ENCODE peak calls at places on chromosomes 6 and 20, in nine cellular contexts. One of them, this sample, is unnamed.

GRCh38 chr6:137927777-137928218 is 60.7 kb downstream of the TNFAIP3 start:
- DNase-seq in NCI-H1436 treated with DMSO at 0.1 percent for 48 hours: no peak
- DNase-seq in left ventricle myocardium superior: no peak
- DNase-seq in BJ: no peak
- DNase-seq in iPS-NIHi11: no peak
- DNase-seq in ELR: peak
- DNase-seq in NCI-H1417: no peak
- DNase-seq in GM13977: peak
- DNase-seq in germinal center: no peak
- DNase-seq in this sample: peak

GRCh38 chr20:3889489-3890409 is 562 bp downstream of the PANK2 start:
- DNase-seq in NCI-H1436 treated with DMSO at 0.1 percent for 48 hours: no peak
- DNase-seq in left ventricle myocardium superior: peak
- DNase-seq in BJ: no peak
- DNase-seq in iPS-NIHi11: peak
- DNase-seq in ELR: peak
- DNase-seq in NCI-H1417: peak
- DNase-seq in GM13977: peak
- DNase-seq in germinal center: peak
- DNase-seq in this sample: peak

GRCh38 chr6:11848852-11849731 is 70.5 kb upstream of the ADTRP start:
- DNase-seq in NCI-H1436 treated with DMSO at 0.1 percent for 48 hours: no peak
- DNase-seq in left ventricle myocardium superior: no peak
- DNase-seq in BJ: no peak
- DNase-seq in iPS-NIHi11: no peak
- DNase-seq in ELR: no peak
- DNase-seq in NCI-H1417: peak
- DNase-seq in GM13977: no peak
- DNase-seq in germinal center: no peak
- DNase-seq in this sample: peak

GRCh38 chr6:150666071-150666470 is 66.4 kb downstream of the PLEKHG1 start:
- DNase-seq in NCI-H1436 treated with DMSO at 0.1 percent for 48 hours: no peak
- DNase-seq in left ventricle myocardium superior: no peak
- DNase-seq in BJ: no peak
- DNase-seq in iPS-NIHi11: no peak
- DNase-seq in ELR: no peak
- DNase-seq in NCI-H1417: no peak
- DNase-seq in GM13977: no peak
- DNase-seq in germinal center: no peak
- DNase-seq in this sample: no peak

GRCh38 chr6:125287718-125288117 is 14.0 kb downstream of the HDDC2 start:
- DNase-seq in NCI-H1436 treated with DMSO at 0.1 percent for 48 hours: no peak
- DNase-seq in left ventricle myocardium superior: no peak
- DNase-seq in BJ: no peak
- DNase-seq in iPS-NIHi11: peak
- DNase-seq in ELR: no peak
- DNase-seq in NCI-H1417: no peak
- DNase-seq in GM13977: no peak
- DNase-seq in germinal center: no peak
- DNase-seq in this sample: no peak

GRCh38 chr6:27157461-27158315 is 89.8 kb upstream of the PRSS16 start:
- DNase-seq in NCI-H1436 treated with DMSO at 0.1 percent for 48 hours: peak
- DNase-seq in left ventricle myocardium superior: peak
- DNase-seq in BJ: no peak
- DNase-seq in iPS-NIHi11: peak
- DNase-seq in ELR: peak
- DNase-seq in NCI-H1417: peak
- DNase-seq in GM13977: no peak
- DNase-seq in germinal center: peak
- DNase-seq in this sample: peak

GRCh38 chr20:50915424-50915823 is 15.8 kb downstream of the ADNP start:
- DNase-seq in NCI-H1436 treated with DMSO at 0.1 percent for 48 hours: no peak
- DNase-seq in left ventricle myocardium superior: no peak
- DNase-seq in BJ: no peak
- DNase-seq in iPS-NIHi11: no peak
- DNase-seq in ELR: peak
- DNase-seq in NCI-H1417: no peak
- DNase-seq in GM13977: no peak
- DNase-seq in germinal center: no peak
- DNase-seq in this sample: no peak

GRCh38 chr6:159151266-159151855 is 17.8 kb upstream of the FNDC1 start:
- DNase-seq in NCI-H1436 treated with DMSO at 0.1 percent for 48 hours: no peak
- DNase-seq in left ventricle myocardium superior: no peak
- DNase-seq in BJ: no peak
- DNase-seq in iPS-NIHi11: peak
- DNase-seq in ELR: peak
- DNase-seq in NCI-H1417: peak
- DNase-seq in GM13977: peak
- DNase-seq in germinal center: peak
- DNase-seq in this sample: peak

GRCh38 chr20:25055711-25056492 is 2.0 kb downstream of the ACSS1 start:
- DNase-seq in NCI-H1436 treated with DMSO at 0.1 percent for 48 hours: no peak
- DNase-seq in left ventricle myocardium superior: no peak
- DNase-seq in BJ: no peak
- DNase-seq in iPS-NIHi11: no peak
- DNase-seq in ELR: no peak
- DNase-seq in NCI-H1417: no peak
- DNase-seq in GM13977: no peak
- DNase-seq in germinal center: no peak
- DNase-seq in this sample: no peak

GRCh38 chr6:122079906-122080305 is 319.5 kb upstream of the HSF2 start:
- DNase-seq in NCI-H1436 treated with DMSO at 0.1 percent for 48 hours: no peak
- DNase-seq in left ventricle myocardium superior: no peak
- DNase-seq in BJ: no peak
- DNase-seq in iPS-NIHi11: no peak
- DNase-seq in ELR: no peak
- DNase-seq in NCI-H1417: no peak
- DNase-seq in GM13977: no peak
- DNase-seq in germinal center: no peak
- DNase-seq in this sample: peak

GRCh38 chr6:20158691-20159090 is 53.6 kb downstream of the MBOAT1 start:
- DNase-seq in NCI-H1436 treated with DMSO at 0.1 percent for 48 hours: no peak
- DNase-seq in left ventricle myocardium superior: no peak
- DNase-seq in BJ: no peak
- DNase-seq in iPS-NIHi11: no peak
- DNase-seq in ELR: no peak
- DNase-seq in NCI-H1417: no peak
- DNase-seq in GM13977: no peak
- DNase-seq in germinal center: no peak
- DNase-seq in this sample: no peak

GRCh38 chr20:34171640-34172039 is 59.6 kb upstream of the EIF2S2 start:
- DNase-seq in NCI-H1436 treated with DMSO at 0.1 percent for 48 hours: no peak
- DNase-seq in left ventricle myocardium superior: no peak
- DNase-seq in BJ: no peak
- DNase-seq in iPS-NIHi11: no peak
- DNase-seq in ELR: no peak
- DNase-seq in NCI-H1417: no peak
- DNase-seq in GM13977: no peak
- DNase-seq in germinal center: no peak
- DNase-seq in this sample: no peak

GRCh38 chr6:34021839-34022190 is 124.1 kb downstream of the GRM4 start:
- DNase-seq in NCI-H1436 treated with DMSO at 0.1 percent for 48 hours: no peak
- DNase-seq in left ventricle myocardium superior: no peak
- DNase-seq in BJ: no peak
- DNase-seq in iPS-NIHi11: no peak
- DNase-seq in ELR: no peak
- DNase-seq in NCI-H1417: peak
- DNase-seq in GM13977: no peak
- DNase-seq in germinal center: no peak
- DNase-seq in this sample: peak

GRCh38 chr6:83183082-83183828 is 9.8 kb downstream of the PGM3 start:
- DNase-seq in NCI-H1436 treated with DMSO at 0.1 percent for 48 hours: no peak
- DNase-seq in left ventricle myocardium superior: no peak
- DNase-seq in BJ: peak
- DNase-seq in iPS-NIHi11: no peak
- DNase-seq in ELR: peak
- DNase-seq in NCI-H1417: no peak
- DNase-seq in GM13977: no peak
- DNase-seq in germinal center: no peak
- DNase-seq in this sample: no peak

GRCh38 chr6:102631921-102632320 is 1238.4 kb downstream of the GRIK2 start:
- DNase-seq in NCI-H1436 treated with DMSO at 0.1 percent for 48 hours: no peak
- DNase-seq in left ventricle myocardium superior: no peak
- DNase-seq in BJ: no peak
- DNase-seq in iPS-NIHi11: no peak
- DNase-seq in ELR: no peak
- DNase-seq in NCI-H1417: no peak
- DNase-seq in GM13977: no peak
- DNase-seq in germinal center: no peak
- DNase-seq in this sample: no peak

GRCh38 chr6:3456794-3457709 is at the start of gene SLC22A23:
- DNase-seq in NCI-H1436 treated with DMSO at 0.1 percent for 48 hours: no peak
- DNase-seq in left ventricle myocardium superior: peak
- DNase-seq in BJ: no peak
- DNase-seq in iPS-NIHi11: peak
- DNase-seq in ELR: peak
- DNase-seq in NCI-H1417: peak
- DNase-seq in GM13977: peak
- DNase-seq in germinal center: peak
- DNase-seq in this sample: peak

GRCh38 chr6:132763269-132763668 is 5.6 kb upstream of the VNN2 start:
- DNase-seq in NCI-H1436 treated with DMSO at 0.1 percent for 48 hours: no peak
- DNase-seq in left ventricle myocardium superior: no peak
- DNase-seq in BJ: no peak
- DNase-seq in iPS-NIHi11: no peak
- DNase-seq in ELR: no peak
- DNase-seq in NCI-H1417: no peak
- DNase-seq in GM13977: peak
- DNase-seq in germinal center: peak
- DNase-seq in this sample: no peak

GRCh38 chr6:2663123-2663522 is 87.6 kb downstream of the MYLK4 start:
- DNase-seq in NCI-H1436 treated with DMSO at 0.1 percent for 48 hours: no peak
- DNase-seq in left ventricle myocardium superior: no peak
- DNase-seq in BJ: no peak
- DNase-seq in iPS-NIHi11: no peak
- DNase-seq in ELR: no peak
- DNase-seq in NCI-H1417: no peak
- DNase-seq in GM13977: no peak
- DNase-seq in germinal center: no peak
- DNase-seq in this sample: no peak

GRCh38 chr20:40887100-40887499 is 141.5 kb upstream of the TOP1 start:
- DNase-seq in NCI-H1436 treated with DMSO at 0.1 percent for 48 hours: no peak
- DNase-seq in left ventricle myocardium superior: no peak
- DNase-seq in BJ: no peak
- DNase-seq in iPS-NIHi11: no peak
- DNase-seq in ELR: no peak
- DNase-seq in NCI-H1417: no peak
- DNase-seq in GM13977: no peak
- DNase-seq in germinal center: no peak
- DNase-seq in this sample: no peak

GRCh38 chr6:143449731-143450452 is 603 bp downstream of the ADAT2 start:
- DNase-seq in NCI-H1436 treated with DMSO at 0.1 percent for 48 hours: no peak
- DNase-seq in left ventricle myocardium superior: peak
- DNase-seq in BJ: no peak
- DNase-seq in iPS-NIHi11: no peak
- DNase-seq in ELR: peak
- DNase-seq in NCI-H1417: peak
- DNase-seq in GM13977: no peak
- DNase-seq in germinal center: peak
- DNase-seq in this sample: peak

GRCh38 chr6:85124472-85125428 is 325.1 kb upstream of the NT5E start:
- DNase-seq in NCI-H1436 treated with DMSO at 0.1 percent for 48 hours: no peak
- DNase-seq in left ventricle myocardium superior: no peak
- DNase-seq in BJ: no peak
- DNase-seq in iPS-NIHi11: no peak
- DNase-seq in ELR: no peak
- DNase-seq in NCI-H1417: no peak
- DNase-seq in GM13977: no peak
- DNase-seq in germinal center: no peak
- DNase-seq in this sample: peak

GRCh38 chr20:45832619-45833018 is 980 bp upstream of the SNX21 start:
- DNase-seq in NCI-H1436 treated with DMSO at 0.1 percent for 48 hours: no peak
- DNase-seq in left ventricle myocardium superior: no peak
- DNase-seq in BJ: no peak
- DNase-seq in iPS-NIHi11: no peak
- DNase-seq in ELR: no peak
- DNase-seq in NCI-H1417: no peak
- DNase-seq in GM13977: no peak
- DNase-seq in germinal center: no peak
- DNase-seq in this sample: no peak

GRCh38 chr20:5786930-5787826 is 37.0 kb downstream of the SHLD1 start:
- DNase-seq in NCI-H1436 treated with DMSO at 0.1 percent for 48 hours: no peak
- DNase-seq in left ventricle myocardium superior: no peak
- DNase-seq in BJ: no peak
- DNase-seq in iPS-NIHi11: no peak
- DNase-seq in ELR: no peak
- DNase-seq in NCI-H1417: peak
- DNase-seq in GM13977: no peak
- DNase-seq in germinal center: no peak
- DNase-seq in this sample: peak

GRCh38 chr20:40868568-40869223 is 159.9 kb upstream of the TOP1 start:
- DNase-seq in NCI-H1436 treated with DMSO at 0.1 percent for 48 hours: no peak
- DNase-seq in left ventricle myocardium superior: peak
- DNase-seq in BJ: peak
- DNase-seq in iPS-NIHi11: no peak
- DNase-seq in ELR: peak
- DNase-seq in NCI-H1417: no peak
- DNase-seq in GM13977: no peak
- DNase-seq in germinal center: no peak
- DNase-seq in this sample: no peak

GRCh38 chr6:105587349-105588115 is 184.7 kb upstream of the PREP start:
- DNase-seq in NCI-H1436 treated with DMSO at 0.1 percent for 48 hours: no peak
- DNase-seq in left ventricle myocardium superior: no peak
- DNase-seq in BJ: peak
- DNase-seq in iPS-NIHi11: no peak
- DNase-seq in ELR: peak
- DNase-seq in NCI-H1417: no peak
- DNase-seq in GM13977: no peak
- DNase-seq in germinal center: no peak
- DNase-seq in this sample: no peak

GRCh38 chr20:17654649-17655285 is 27.3 kb downstream of the RRBP1 start:
- DNase-seq in NCI-H1436 treated with DMSO at 0.1 percent for 48 hours: no peak
- DNase-seq in left ventricle myocardium superior: peak
- DNase-seq in BJ: no peak
- DNase-seq in iPS-NIHi11: peak
- DNase-seq in ELR: peak
- DNase-seq in NCI-H1417: no peak
- DNase-seq in GM13977: peak
- DNase-seq in germinal center: no peak
- DNase-seq in this sample: peak

GRCh38 chr6:16057411-16057810 is 71.5 kb upstream of the MYLIP start:
- DNase-seq in NCI-H1436 treated with DMSO at 0.1 percent for 48 hours: no peak
- DNase-seq in left ventricle myocardium superior: no peak
- DNase-seq in BJ: no peak
- DNase-seq in iPS-NIHi11: no peak
- DNase-seq in ELR: no peak
- DNase-seq in NCI-H1417: no peak
- DNase-seq in GM13977: no peak
- DNase-seq in germinal center: no peak
- DNase-seq in this sample: no peak

GRCh38 chr20:49482621-49483017 is at the start of gene KCNB1:
- DNase-seq in NCI-H1436 treated with DMSO at 0.1 percent for 48 hours: no peak
- DNase-seq in left ventricle myocardium superior: peak
- DNase-seq in BJ: no peak
- DNase-seq in iPS-NIHi11: peak
- DNase-seq in ELR: peak
- DNase-seq in NCI-H1417: no peak
- DNase-seq in GM13977: peak
- DNase-seq in germinal center: peak
- DNase-seq in this sample: no peak

GRCh38 chr6:56890683-56891429 is 64.1 kb upstream of the BEND6 start:
- DNase-seq in NCI-H1436 treated with DMSO at 0.1 percent for 48 hours: no peak
- DNase-seq in left ventricle myocardium superior: no peak
- DNase-seq in BJ: peak
- DNase-seq in iPS-NIHi11: no peak
- DNase-seq in ELR: peak
- DNase-seq in NCI-H1417: no peak
- DNase-seq in GM13977: peak
- DNase-seq in germinal center: no peak
- DNase-seq in this sample: no peak

GRCh38 chr6:162123797-162124196 is 603.8 kb downstream of the PRKN start:
- DNase-seq in NCI-H1436 treated with DMSO at 0.1 percent for 48 hours: no peak
- DNase-seq in left ventricle myocardium superior: no peak
- DNase-seq in BJ: no peak
- DNase-seq in iPS-NIHi11: peak
- DNase-seq in ELR: no peak
- DNase-seq in NCI-H1417: peak
- DNase-seq in GM13977: no peak
- DNase-seq in germinal center: no peak
- DNase-seq in this sample: peak

GRCh38 chr6:2765896-2766766 is 938 bp downstream of the WRNIP1 start:
- DNase-seq in NCI-H1436 treated with DMSO at 0.1 percent for 48 hours: no peak
- DNase-seq in left ventricle myocardium superior: peak
- DNase-seq in BJ: no peak
- DNase-seq in iPS-NIHi11: peak
- DNase-seq in ELR: peak
- DNase-seq in NCI-H1417: peak
- DNase-seq in GM13977: peak
- DNase-seq in germinal center: peak
- DNase-seq in this sample: peak

This sample was measured in NCI-H69.